ENCODE peak calls at places on chromosomes 3 and 15, in ten cellular contexts. J is fibroblast of lung, V is LNCaP clone FGC, W is PC-3, E is tibial artery, O is left lung, Z is stomach, C is brain microvascular endothelial cell, D is prostate gland, A is transverse colon. P is an unnamed sample.

GRCh38 chr15:83813697-83814096 is 159.8 kb downstream of the ADAMTSL3 start:
- DNase-seq in J (no peak), O (no peak), Z (no peak), V (no peak), D (no peak), E (no peak), A (no peak), C (no peak), W (peak), P (no peak)

GRCh38 chr3:31622636-31623288 is 90.0 kb downstream of the STT3B start:
- DNase-seq in C (no peak), O (no peak), V (no peak), E (no peak), Z (no peak), D (no peak), A (no peak), W (no peak), J (no peak), P (peak)

GRCh38 chr15:79849789-79850188 is 47.0 kb downstream of the MTHFS start:
- DNase-seq in V (peak), E (no peak), A (no peak), C (peak), W (peak), Z (peak), D (peak), O (no peak), J (peak), P (peak)

GRCh38 chr3:50256978-50257890 is 11.7 kb upstream of the SEMA3B start:
- DNase-seq in W (peak), J (peak), D (no peak), Z (peak), C (no peak), E (no peak), A (peak), O (no peak), V (no peak), P (no peak)

GRCh38 chr3:99118381-99118780 is 216.9 kb upstream of the DCBLD2 start:
- DNase-seq in V (no peak), C (no peak), A (no peak), O (no peak), W (no peak), Z (no peak), E (no peak), J (peak), D (no peak), P (no peak)

GRCh38 chr3:30644615-30645014 is 38.2 kb downstream of the TGFBR2 start:
- DNase-seq in V (no peak), W (peak), D (peak), E (peak), O (no peak), Z (peak), C (peak), J (peak), A (peak), P (peak)

GRCh38 chr15:37888356-37888755 is 46.1 kb upstream of the TMCO5A start:
- DNase-seq in E (no peak), V (no peak), J (peak), A (no peak), D (no peak), O (no peak), Z (no peak), C (no peak), W (no peak), P (no peak)

GRCh38 chr3:127484601-127485388 is 105.7 kb downstream of the TPRA1 start:
- DNase-seq in D (no peak), E (peak), W (no peak), Z (peak), V (no peak), A (no peak), O (peak), J (peak), C (no peak), P (no peak)

GRCh38 chr3:106488288-106488687 is 619.5 kb upstream of the CBLB start:
- DNase-seq in E (no peak), J (no peak), W (no peak), D (no peak), V (no peak), Z (no peak), O (no peak), A (no peak), C (no peak), P (no peak)

GRCh38 chr15:96362001-96362758 is 31.7 kb downstream of the NR2F2 start:
- DNase-seq in D (no peak), W (no peak), O (no peak), C (no peak), J (no peak), Z (no peak), A (no peak), E (no peak), V (no peak), P (peak)

GRCh38 chr3:124121379-124122336 is 129.7 kb upstream of the ROPN1 start:
- DNase-seq in W (no peak), A (no peak), Z (no peak), O (no peak), J (no peak), D (no peak), V (no peak), C (no peak), E (no peak), P (no peak)

GRCh38 chr15:73560501-73561117 is 72.6 kb downstream of the NPTN start:
- DNase-seq in V (peak), E (no peak), O (no peak), D (peak), C (peak), J (peak), A (no peak), Z (no peak), W (peak), P (peak)
- TF ChIP-seq CTCF in V (peak), E (no peak), O (peak), D (peak), C (peak), J (peak), A (peak), Z (no peak), W (peak), P (no peak)

DNA sequence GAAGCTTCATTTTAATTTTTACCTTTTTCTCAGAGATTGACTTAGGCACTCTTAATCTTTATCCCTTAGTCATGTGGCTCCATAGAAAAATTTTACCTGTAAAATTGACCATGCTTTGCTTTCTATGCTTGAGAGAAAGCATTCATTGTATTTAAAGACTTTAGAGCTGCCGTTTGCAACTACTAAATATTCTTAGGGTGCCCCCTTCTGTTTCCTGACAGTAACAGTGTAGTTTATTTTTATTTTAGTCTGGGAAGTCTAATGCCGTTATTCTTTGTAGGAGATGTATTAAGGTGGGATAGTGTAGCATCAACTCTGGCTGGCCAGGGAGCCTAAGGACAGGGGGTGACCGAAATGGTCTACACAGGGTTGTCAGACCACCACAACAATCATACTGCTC is 84.5 kb upstream of the SYNPR start:
- DNase-seq in D (no peak), V (no peak), O (no peak), J (peak), W (peak), Z (no peak), C (no peak), E (no peak), A (no peak), P (no peak)
- TF ChIP-seq CTCF in D (peak), V (peak), O (peak), J (peak), W (peak), Z (no peak), C (peak), E (no peak), A (peak), P (no peak)

GRCh38 chr3:187986514-187986934 is 167.4 kb upstream of the LPP start:
- DNase-seq in Z (no peak), J (peak), O (no peak), E (no peak), V (no peak), D (no peak), C (peak), W (peak), A (no peak), P (no peak)

GRCh38 chr3:187982149-187982548 is 171.8 kb upstream of the LPP start:
- DNase-seq in J (no peak), Z (no peak), V (no peak), O (no peak), E (no peak), D (no peak), W (no peak), A (no peak), C (no peak), P (no peak)

GRCh38 chr3:187987162-187987561 is 166.8 kb upstream of the LPP start:
- DNase-seq in C (no peak), E (no peak), J (no peak), A (no peak), W (peak), D (no peak), V (no peak), O (no peak), Z (no peak), P (no peak)

GRCh38 chr3:187985636-187986035 is 168.3 kb upstream of the LPP start:
- DNase-seq in W (no peak), D (no peak), A (no peak), Z (no peak), C (no peak), E (no peak), J (peak), V (no peak), O (no peak), P (no peak)

GRCh38 chr3:187983484-187984124 is 170.4 kb upstream of the LPP start:
- DNase-seq in E (peak), Z (no peak), D (no peak), O (no peak), W (no peak), A (no peak), C (no peak), V (no peak), J (no peak), P (no peak)
- TF ChIP-seq CTCF in E (no peak), Z (no peak), D (no peak), O (no peak), W (no peak), A (no peak), C (no peak), V (no peak), J (no peak), P (no peak)

DNA sequence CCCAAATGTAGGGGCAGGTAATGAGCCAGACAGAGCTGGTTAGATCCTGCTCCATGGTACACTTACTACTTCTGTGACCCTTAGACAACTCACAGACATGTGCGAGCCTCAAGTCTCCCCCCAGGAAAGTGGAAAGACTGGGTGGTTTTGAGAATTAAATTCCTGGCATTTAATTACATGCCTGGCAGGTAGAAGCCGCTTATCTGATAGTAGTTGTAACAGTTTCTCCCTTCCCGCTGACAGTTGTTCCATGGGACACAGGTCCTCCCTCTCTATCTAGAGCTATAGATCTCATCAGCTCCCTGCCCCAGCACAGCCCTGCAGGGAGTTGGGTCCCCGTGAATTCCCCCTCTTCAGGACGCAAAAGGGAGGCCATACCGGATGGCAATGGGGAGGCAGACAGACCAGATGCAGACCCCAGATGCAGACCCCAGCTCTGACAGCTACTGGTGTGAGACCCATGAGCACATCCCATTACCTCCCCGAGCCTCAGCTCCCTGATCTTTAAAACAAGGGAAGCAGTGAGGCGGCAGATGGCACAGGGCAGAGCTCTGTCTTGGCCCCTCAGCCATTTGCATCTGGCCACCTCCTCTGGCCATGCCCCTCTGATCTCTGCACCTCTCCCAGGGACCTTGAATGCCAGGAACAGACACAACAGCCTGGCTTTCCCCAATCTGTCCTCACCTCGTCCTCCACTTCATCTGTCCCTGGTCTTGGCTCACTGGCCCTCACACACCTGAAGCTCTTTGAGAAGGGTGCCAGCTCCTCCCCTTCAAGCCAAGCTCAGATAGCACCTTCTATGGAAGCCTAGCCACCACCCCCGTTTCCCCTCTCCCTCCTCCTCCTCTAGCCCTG is 34.1 kb upstream of the NR2C2 start:
- DNase-seq in V (no peak), C (no peak), J (no peak), A (no peak), W (no peak), O (no peak), D (no peak), E (no peak), Z (peak), P (no peak)
- TF ChIP-seq CTCF in V (no peak), C (no peak), J (no peak), A (no peak), W (no peak), O (no peak), D (no peak), E (no peak), Z (no peak), P (no peak)